ENCODE peak calls at places on chromosomes 2 and 18, in nine cellular contexts. N is Peyer's patch, B is AG04449, J is foreskin fibroblast, R is OCI-LY7, I is K562, E is astrocyte of the spinal cord, C is neuronal stem cell, U is heart left ventricle. M is an unnamed sample.

GRCh38 chr2:14256890-14257289 is 375.6 kb upstream of the LRATD1 start:
- DNase-seq in I (no peak), J (no peak), E (peak; percentile 69), C (no peak), B (no peak), U (no peak), N (no peak), R (no peak), M (peak; percentile 29)

GRCh38 chr2:220442012-220442411 is 814.6 kb downstream of the SLC4A3 start:
- DNase-seq in B (no peak), J (no peak), C (no peak), I (no peak), N (no peak), U (no peak), E (no peak), R (no peak), M (no peak)

GRCh38 chr2:58484629-58485028 is 243.5 kb upstream of the FANCL start:
- DNase-seq in C (no peak), B (no peak), I (no peak), E (no peak), U (no peak), N (no peak), R (no peak), J (no peak), M (no peak)

GRCh38 chr2:195734395-195734794 is 77.4 kb downstream of the SLC39A10 start:
- DNase-seq in C (no peak), J (no peak), N (no peak), E (no peak), B (no peak), I (no peak), R (no peak), U (no peak), M (no peak)

GRCh38 chr2:101745711-101746694 is 48.5 kb downstream of the MAP4K4 start:
- DNase-seq in I (no peak), C (no peak), N (no peak), U (no peak), B (no peak), J (peak; percentile 61), R (no peak), E (peak; percentile 86), M (no peak)

GRCh38 chr2:163752252-163752651 is 16.4 kb upstream of the FIGN start:
- DNase-seq in C (no peak), R (no peak), B (no peak), U (no peak), N (no peak), I (no peak), J (no peak), E (no peak), M (no peak)

GRCh38 chr2:111101592-111101991 is 19.1 kb upstream of the BCL2L11 start:
- DNase-seq in N (no peak), J (no peak), U (no peak), C (no peak), R (no peak), E (no peak), I (no peak), B (no peak), M (no peak)

GRCh38 chr18:26503382-26503781 is 45.0 kb downstream of the KCTD1 start:
- DNase-seq in N (no peak), B (no peak), R (no peak), E (no peak), J (no peak), C (no peak), I (no peak), U (no peak), M (no peak)

GRCh38 chr18:48136544-48137353 is 206.3 kb upstream of the SMAD2 start:
- DNase-seq in J (no peak), B (no peak), R (no peak), U (no peak), E (no peak), I (no peak), N (peak; percentile 68), C (no peak), M (no peak)

GRCh38 chr18:5424903-5425302 is 118.9 kb downstream of the EPB41L3 start:
- DNase-seq in R (peak; percentile 62), J (peak; percentile 3), E (peak; percentile 65), N (no peak), U (no peak), C (no peak), I (peak; percentile 34), B (no peak), M (no peak)

DNA sequence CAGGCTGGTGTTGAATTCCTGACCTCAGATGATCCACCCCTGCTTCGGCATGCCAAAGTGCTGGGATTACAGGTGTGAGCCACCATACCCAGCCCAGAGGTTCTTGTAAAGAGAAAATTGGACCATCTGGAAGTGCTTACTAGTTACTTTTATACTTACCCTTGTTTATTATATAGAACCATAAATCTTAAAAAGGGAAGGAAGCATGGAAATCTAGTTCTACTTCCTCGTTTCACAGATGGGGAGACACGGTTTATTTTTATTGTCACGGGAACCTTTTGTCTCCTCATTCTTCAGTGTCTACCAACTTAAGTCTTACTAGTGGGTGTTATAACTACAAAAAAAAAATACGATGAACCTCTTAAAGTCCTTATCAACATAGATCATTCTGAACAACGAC is 45.8 kb upstream of the PDK1 start:
- DNase-seq in U (no peak), J (no peak), I (no peak), R (no peak), N (no peak), E (no peak), B (no peak), C (no peak), M (no peak)
- H3K4me3 ChIP-seq in U (no peak overlapping the region), J (no peak overlapping the region), I (no peak overlapping the region), R (no peak overlapping the region), N (no peak overlapping the region), E (no peak overlapping the region), B (no peak overlapping the region), C (no peak overlapping the region), M (no peak overlapping the region)

DNA sequence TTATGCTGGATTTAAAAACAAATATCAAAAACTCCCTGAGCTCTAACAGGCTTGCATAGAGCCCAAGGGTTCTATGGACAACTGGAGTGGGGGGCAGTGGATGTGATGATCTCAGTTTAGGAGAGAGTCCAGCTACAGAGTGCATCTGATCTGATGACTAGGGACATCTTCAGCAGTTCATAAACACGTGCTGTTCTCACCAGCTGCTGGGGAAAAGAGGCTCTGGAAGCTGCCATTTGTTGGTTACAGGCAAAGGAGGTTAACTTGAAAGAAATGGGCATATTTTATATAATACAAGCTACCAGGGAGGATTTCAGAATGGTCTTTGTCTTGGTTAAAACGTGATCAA is 36.0 kb upstream of the ZNF396 start:
- DNase-seq in N (no peak), U (no peak), I (no peak), E (no peak), J (no peak), R (peak; percentile 16), C (no peak), B (no peak), M (no peak)
- H3K4me3 ChIP-seq in N (no peak overlapping the region), U (no peak overlapping the region), I (no peak overlapping the region), E (no peak overlapping the region), J (no peak overlapping the region), R (peak overlapping the region; percentile 30), C (no peak overlapping the region), B (no peak overlapping the region), M (no peak overlapping the region)

GRCh38 chr2:38598200-38598990 is 4.3 kb downstream of the HNRNPLL start:
- DNase-seq in R (no peak), C (no peak), N (no peak), E (no peak), J (no peak), I (peak; percentile 32), U (no peak), B (no peak), M (no peak)
- H3K4me3 ChIP-seq in R (no peak overlapping the region), C (no peak overlapping the region), N (no peak overlapping the region), E (no peak overlapping the region), J (no peak overlapping the region), I (peak overlapping the region; percentile 92), U (peak overlapping the region; percentile 21), B (no peak overlapping the region), M (no peak overlapping the region)

DNA sequence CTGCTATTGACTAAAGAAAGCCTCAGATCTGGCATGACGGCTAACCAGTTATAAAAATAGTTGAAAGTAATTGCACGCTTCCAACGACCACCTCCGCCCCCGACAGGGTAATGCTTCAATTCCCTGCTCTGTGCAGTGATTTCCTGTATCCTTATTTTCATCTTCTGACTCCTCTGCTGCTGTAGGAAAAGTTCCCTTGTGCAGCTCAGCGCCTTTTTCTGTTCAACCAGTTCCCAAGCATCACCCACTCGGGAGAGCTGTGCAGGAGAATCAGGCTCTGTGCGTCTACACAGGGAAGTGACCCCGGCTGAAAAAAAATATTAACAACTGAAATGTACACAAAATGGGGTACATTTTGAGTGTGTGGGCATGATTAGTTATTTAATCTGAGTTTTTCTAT is 91.3 kb upstream of the COPS8 start:
- DNase-seq in C (no peak), J (no peak), R (no peak), N (no peak), I (no peak), U (no peak), B (no peak), E (no peak), M (no peak)
- H3K4me3 ChIP-seq in C (no peak overlapping the region), J (no peak overlapping the region), R (no peak overlapping the region), N (no peak overlapping the region), I (no peak overlapping the region), U (no peak overlapping the region), B (no peak overlapping the region), E (no peak overlapping the region), M (no peak overlapping the region)

GRCh38 chr2:144826105-144826504 is 306.2 kb upstream of the ZEB2 start:
- DNase-seq in J (no peak), C (no peak), N (no peak), U (no peak), R (no peak), E (no peak), B (no peak), I (no peak), M (no peak)
- H3K4me3 ChIP-seq in J (no peak overlapping the region), C (no peak overlapping the region), N (no peak overlapping the region), U (no peak overlapping the region), R (no peak overlapping the region), E (no peak overlapping the region), B (no peak overlapping the region), I (no peak overlapping the region), M (no peak overlapping the region)

GRCh38 chr2:172196768-172197322 is 94.1 kb upstream of the DLX2 start:
- DNase-seq in R (no peak), I (no peak), C (no peak), U (peak; percentile 32), J (peak; percentile 40), E (peak; percentile 79), B (peak; percentile 16), N (peak; percentile 72), M (no peak)
- H3K4me3 ChIP-seq in R (no peak overlapping the region), I (no peak overlapping the region), C (no peak overlapping the region), U (no peak overlapping the region), J (no peak overlapping the region), E (no peak overlapping the region), B (no peak overlapping the region), N (no peak overlapping the region), M (no peak overlapping the region)

DNA sequence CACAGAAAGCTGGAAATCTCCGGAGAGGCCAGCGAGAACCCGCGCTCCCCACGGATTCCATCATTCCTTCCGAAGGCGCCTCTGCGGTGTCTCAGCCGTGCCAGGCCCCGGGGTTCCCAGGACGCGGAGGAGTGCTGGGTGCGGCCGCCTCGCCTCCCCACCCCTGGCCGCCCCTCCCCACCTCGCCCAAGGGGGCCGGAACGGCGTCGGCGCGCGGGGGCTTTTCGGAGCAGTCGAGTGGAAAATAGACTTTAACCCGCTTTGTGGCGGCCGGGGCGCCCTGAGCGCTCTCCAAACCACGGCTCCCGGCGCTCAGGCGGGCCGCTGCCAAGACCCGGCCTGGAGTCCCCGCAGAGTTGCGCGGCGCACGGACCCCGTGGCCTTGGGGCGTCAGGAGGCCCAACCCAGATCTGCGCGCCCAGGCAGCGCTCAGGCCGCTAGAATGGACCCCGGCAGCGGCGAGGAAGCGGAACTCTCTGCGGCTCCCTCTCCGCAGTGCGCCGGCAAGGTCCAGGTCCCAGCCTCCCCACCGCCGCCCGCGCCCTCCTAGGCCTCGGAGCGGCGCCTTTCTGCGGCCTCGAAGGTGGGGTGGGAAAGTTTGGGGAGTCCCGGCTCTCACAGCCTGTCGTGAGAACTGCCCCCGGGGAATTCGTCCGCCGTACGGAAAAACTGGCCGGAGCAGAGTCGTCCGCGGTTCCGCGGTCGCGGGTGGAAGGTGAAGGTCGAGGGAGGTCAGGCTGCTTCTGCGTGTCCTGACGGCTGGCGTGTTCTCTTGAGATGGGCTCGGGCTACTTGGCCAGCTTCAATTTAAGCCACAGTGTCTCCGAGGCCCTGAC is 1.2 kb upstream of the EMX1 start:
- DNase-seq in U (no peak), J (no peak), B (no peak), I (peak; percentile 66), E (no peak), C (peak; percentile 87), N (peak; percentile 83), R (peak; percentile 42), M (no peak)
- H3K4me3 ChIP-seq in U (peak overlapping the region; percentile 50), J (no peak overlapping the region), B (no peak overlapping the region), I (no peak overlapping the region), E (no peak overlapping the region), C (peak overlapping the region; percentile 78), N (peak overlapping the region; percentile 47), R (peak overlapping the region; percentile 30), M (no peak overlapping the region)

M was measured in skeletal muscle cell.